ENCODE peak calls at places on chromosomes 12 and 14, in ten cellular contexts. N is prostate gland, L is breast epithelium, F is esophagus muscularis mucosa, H is stomach, C is GM12878, S is Panc1, P is HCT116, Y is transverse colon, T is GM23338. M is an unnamed sample.

GRCh38 chr12:29249930-29250329 is 100.9 kb downstream of the FAR2 start:
- DNase-seq in N (no peak), L (no peak), F (no peak), H (no peak), C (no peak), S (no peak), P (no peak), Y (no peak), T (no peak), M (no peak)

GRCh38 chr14:103140316-103141109 is 17.3 kb downstream of the TNFAIP2 start:
- DNase-seq in N (no peak), L (no peak), F (no peak), H (no peak), C (peak; percentile 94), S (no peak), P (no peak), Y (no peak), T (no peak), M (no peak)

GRCh38 chr12:50283924-50284236 is 560 bp upstream of the LIMA1 start:
- DNase-seq in N (no peak), L (no peak), F (no peak), H (no peak), C (peak; percentile 4), S (no peak), P (no peak), Y (no peak), T (no peak), M (no peak)

GRCh38 chr14:74563233-74563585 is 48.8 kb downstream of the LTBP2 start:
- DNase-seq in N (no peak), L (no peak), F (no peak), H (no peak), C (no peak), S (no peak), P (no peak), Y (no peak), T (no peak), M (no peak)

GRCh38 chr14:29242755-29243340 is 476.3 kb downstream of the FOXG1 start:
- DNase-seq in N (no peak), L (no peak), F (no peak), H (no peak), C (no peak), S (no peak), P (no peak), Y (no peak), T (no peak), M (no peak)

GRCh38 chr14:23632461-23633159 is 3.6 kb upstream of the DHRS2 start:
- DNase-seq in N (no peak), L (peak; percentile 12), F (no peak), H (no peak), C (no peak), S (no peak), P (no peak), Y (no peak), T (no peak), M (peak; percentile 31)

GRCh38 chr14:73759183-73759713 is 45.1 kb upstream of the PNMA1 start:
- DNase-seq in N (no peak), L (no peak), F (no peak), H (peak; percentile 64), C (no peak), S (no peak), P (no peak), Y (peak; percentile 74), T (peak; percentile 15), M (peak; percentile 83)

GRCh38 chr12:119869720-119870119 is 7.4 kb downstream of the CIT start:
- DNase-seq in N (no peak), L (no peak), F (no peak), H (no peak), C (no peak), S (no peak), P (peak; percentile 12), Y (no peak), T (no peak), M (no peak)

GRCh38 chr12:109718390-109718789 is 4.8 kb downstream of the FAM222A start:
- DNase-seq in N (no peak), L (no peak), F (no peak), H (no peak), C (no peak), S (no peak), P (no peak), Y (no peak), T (peak; percentile 90), M (peak; percentile 52)

GRCh38 chr12:65891987-65892481 is 67.8 kb downstream of the HMGA2 start:
- DNase-seq in N (peak; percentile 88), L (peak; percentile 75), F (no peak), H (peak; percentile 55), C (no peak), S (peak; percentile 95), P (peak; percentile 80), Y (peak; percentile 55), T (no peak), M (no peak)
- H3K4me3 ChIP-seq in N (no peak overlapping the region), L (peak overlapping the region; percentile 4), F (peak overlapping the region; percentile 5), H (no peak overlapping the region), C (no peak overlapping the region), S (peak overlapping the region; percentile 46), P (no peak overlapping the region), Y (no peak overlapping the region), T (no peak overlapping the region), M (peak overlapping the region; percentile 15)

GRCh38 chr12:24943947-24944597 is 4.8 kb downstream of the BCAT1 start:
- DNase-seq in N (no peak), L (no peak), F (no peak), H (no peak), C (no peak), S (no peak), P (no peak), Y (no peak), T (peak; percentile 43), M (no peak)
- H3K27ac ChIP-seq in N (no peak overlapping the region), L (no peak overlapping the region), F (no peak overlapping the region), H (no peak overlapping the region), C (no peak overlapping the region), S (no peak overlapping the region), P (no peak overlapping the region), Y (no peak overlapping the region), T (no peak overlapping the region), M (no peak overlapping the region)

DNA sequence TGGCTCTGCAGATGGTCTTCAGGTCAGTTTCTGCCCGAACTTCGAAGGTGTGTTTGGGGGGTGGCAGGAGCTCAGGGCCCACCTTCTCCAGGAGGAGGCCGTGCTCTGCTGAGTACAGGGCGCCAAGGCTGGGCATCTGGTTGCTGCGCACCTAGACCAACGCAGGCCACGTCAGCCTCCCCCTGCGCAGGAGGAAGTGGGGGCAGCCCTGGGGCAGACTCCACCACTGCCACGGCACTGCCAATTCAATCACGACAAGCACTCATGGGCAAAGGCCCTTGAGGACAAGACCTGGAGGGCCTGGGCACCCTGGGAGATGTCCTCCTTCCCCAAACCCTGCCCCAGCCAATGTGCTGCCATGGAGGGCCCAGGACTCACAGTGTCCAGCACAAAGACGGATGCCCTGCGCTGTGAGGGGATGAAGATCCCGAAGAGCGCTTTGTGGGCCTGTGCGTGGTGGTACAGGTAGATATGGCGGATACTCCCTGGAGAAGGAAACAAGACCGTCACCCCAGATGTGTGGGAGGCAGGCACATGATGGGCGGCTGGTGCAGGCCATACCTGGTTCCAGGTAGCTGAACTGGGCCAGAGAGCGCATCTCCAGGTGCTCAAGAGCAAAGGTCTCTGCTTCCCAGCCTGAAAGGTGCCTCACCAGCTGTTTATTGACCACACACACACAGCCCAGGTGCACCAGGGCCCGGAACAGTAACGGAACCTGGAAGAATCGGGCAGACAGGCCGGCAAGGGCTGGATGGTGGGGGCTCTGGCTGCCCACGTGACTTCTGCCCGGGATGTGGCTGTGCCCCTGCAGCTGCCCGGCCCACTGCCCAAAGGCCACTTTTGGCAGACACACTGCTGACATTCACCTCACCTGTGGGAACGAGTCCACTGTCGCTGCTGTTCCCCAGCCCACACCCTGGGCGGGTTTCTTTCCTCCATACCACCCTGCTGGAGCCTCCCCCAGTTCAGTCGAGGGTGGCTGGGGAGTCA is 24.6 kb downstream of the P2RX2 start:
- DNase-seq in N (no peak), L (no peak), F (no peak), H (no peak), C (no peak), S (no peak), P (no peak), Y (no peak), T (no peak), M (no peak)
- TF ChIP-seq POLR2AphosphoS5 in N (no peak), L (no peak), F (no peak), H (no peak), C (no peak), S (no peak), P (no peak), Y (no peak), T (no peak), M (no peak)

GRCh38 chr12:41220931-41221330 is 32.8 kb downstream of the PDZRN4 start:
- DNase-seq in N (no peak), L (no peak), F (no peak), H (no peak), C (no peak), S (no peak), P (no peak), Y (no peak), T (no peak), M (no peak)
- H3K4me3 ChIP-seq in N (no peak overlapping the region), L (no peak overlapping the region), F (no peak overlapping the region), H (no peak overlapping the region), C (no peak overlapping the region), S (no peak overlapping the region), P (no peak overlapping the region), Y (no peak overlapping the region), T (no peak overlapping the region), M (no peak overlapping the region)

DNA sequence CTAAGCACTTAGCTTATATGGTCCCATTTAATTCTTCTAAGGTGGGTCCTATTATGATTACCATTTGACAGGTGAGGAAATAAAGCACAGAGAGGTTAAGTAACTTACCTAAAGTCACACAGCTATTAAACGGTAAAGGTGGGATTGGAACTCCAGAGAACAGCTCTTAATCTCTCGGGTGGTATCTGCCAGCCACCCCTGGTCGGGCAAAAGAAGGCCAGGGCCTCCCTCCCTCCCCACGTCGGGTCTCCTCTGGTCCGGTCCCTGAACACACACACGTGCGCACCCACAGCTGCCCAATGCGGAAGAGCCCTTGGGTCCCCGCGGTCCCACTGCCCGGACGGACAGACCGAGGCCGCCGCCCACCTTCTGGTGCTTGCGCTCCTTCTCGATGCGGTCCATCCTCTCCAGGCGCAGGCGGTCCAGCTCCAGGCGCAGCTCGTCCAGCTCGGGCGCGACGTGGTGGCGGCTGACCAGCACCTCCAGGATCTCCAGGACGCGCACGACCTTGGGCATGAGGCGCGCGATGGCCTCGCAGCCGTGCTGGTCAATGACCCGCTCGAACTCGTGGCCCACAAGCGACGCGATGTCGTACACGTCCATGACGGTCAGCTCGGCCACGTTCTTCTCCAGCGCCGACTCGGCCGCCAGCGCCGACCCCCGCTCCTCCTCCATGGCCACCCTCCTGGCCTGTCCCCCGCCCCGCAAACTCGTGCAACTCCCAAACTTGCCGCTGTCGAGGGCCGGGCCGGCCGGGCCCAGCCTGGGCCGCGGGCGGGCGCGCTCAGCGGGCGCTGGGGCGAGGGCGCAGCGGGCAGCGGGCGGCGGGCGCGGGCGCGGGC is 490 bp downstream of the RILPL1 start:
- DNase-seq in N (no peak), L (no peak), F (no peak), H (peak; percentile 28), C (no peak), S (no peak), P (no peak), Y (peak; percentile 30), T (peak; percentile 76), M (no peak)
- H3K27ac ChIP-seq in N (peak overlapping the region; percentile 62), L (peak overlapping the region; percentile 96), F (peak overlapping the region; percentile 93), H (peak overlapping the region; percentile 63), C (no peak overlapping the region), S (peak overlapping the region; percentile 84), P (peak overlapping the region; percentile 80), Y (peak overlapping the region; percentile 79), T (no peak overlapping the region), M (peak overlapping the region; percentile 66)

GRCh38 chr14:71358209-71358931 is 451.1 kb downstream of the PCNX1 start:
- DNase-seq in N (no peak), L (no peak), F (peak; percentile 45), H (no peak), C (peak; percentile 56), S (no peak), P (no peak), Y (no peak), T (no peak), M (no peak)
- TF ChIP-seq POLR2AphosphoS5 in N (no peak), L (no peak), F (no peak), H (peak; percentile 32), C (no peak), S (no peak), P (no peak), Y (no peak), T (no peak), M (no peak)

M was measured in SK-N-SH.